ENCODE peak calls at places on chromosomes 12 and 14, in seven cellular contexts. One of them, this sample, is unnamed.

GRCh38 chr14:70759398-70759797 is 49.9 kb downstream of the MAP3K9 start:
- DNase-seq in ovary: no peak
- DNase-seq in GM23338: no peak
- DNase-seq in stomach: no peak
- DNase-seq in osteoblast: no peak
- DNase-seq in psoas muscle: no peak
- DNase-seq in left ventricle myocardium inferior: no peak
- DNase-seq in this sample: no peak

GRCh38 chr12:115341442-115341841 is 657.5 kb upstream of the TBX3 start:
- DNase-seq in stomach: peak; percentile 36
- DNase-seq in GM23338: no peak
- DNase-seq in ovary: peak; percentile 74
- DNase-seq in left ventricle myocardium inferior: peak; percentile 53
- DNase-seq in psoas muscle: peak; percentile 79
- DNase-seq in osteoblast: peak; percentile 89
- DNase-seq in this sample: no peak

GRCh38 chr12:55926738-55927587 is 731 bp downstream of the PYM1 start:
- DNase-seq in GM23338: peak; percentile 96
- DNase-seq in stomach: peak; percentile 90
- DNase-seq in psoas muscle: peak; percentile 92
- DNase-seq in left ventricle myocardium inferior: peak; percentile 87
- DNase-seq in osteoblast: peak; percentile 98
- DNase-seq in ovary: peak; percentile 84
- DNase-seq in this sample: peak; percentile 94

GRCh38 chr12:3551386-3551785 is 60.4 kb downstream of the PRMT8 start:
- DNase-seq in osteoblast: no peak
- DNase-seq in ovary: peak; percentile 92
- DNase-seq in GM23338: no peak
- DNase-seq in left ventricle myocardium inferior: peak; percentile 72
- DNase-seq in stomach: no peak
- DNase-seq in psoas muscle: no peak
- DNase-seq in this sample: no peak

GRCh38 chr12:93776581-93777018 is 99.4 kb downstream of the CRADD start:
- DNase-seq in psoas muscle: no peak
- DNase-seq in GM23338: no peak
- DNase-seq in ovary: no peak
- DNase-seq in left ventricle myocardium inferior: no peak
- DNase-seq in stomach: no peak
- DNase-seq in osteoblast: peak; percentile 54
- DNase-seq in this sample: no peak

GRCh38 chr12:44285321-44285720 is 449.4 kb downstream of the TMEM117 start:
- DNase-seq in osteoblast: no peak
- DNase-seq in GM23338: no peak
- DNase-seq in psoas muscle: no peak
- DNase-seq in ovary: no peak
- DNase-seq in left ventricle myocardium inferior: no peak
- DNase-seq in stomach: no peak
- DNase-seq in this sample: no peak

GRCh38 chr14:68546839-68547238 is 246.0 kb downstream of the ZFP36L1 start:
- DNase-seq in ovary: no peak
- DNase-seq in left ventricle myocardium inferior: no peak
- DNase-seq in stomach: no peak
- DNase-seq in psoas muscle: peak; percentile 66
- DNase-seq in GM23338: no peak
- DNase-seq in osteoblast: no peak
- DNase-seq in this sample: no peak

GRCh38 chr12:87074801-87075200 is 818.6 kb upstream of the MGAT4C start:
- DNase-seq in GM23338: no peak
- DNase-seq in ovary: no peak
- DNase-seq in left ventricle myocardium inferior: no peak
- DNase-seq in psoas muscle: no peak
- DNase-seq in stomach: no peak
- DNase-seq in osteoblast: no peak
- DNase-seq in this sample: no peak

GRCh38 chr12:95877622-95878021 is 18.9 kb downstream of the SNRPF start:
- DNase-seq in GM23338: no peak
- DNase-seq in osteoblast: no peak
- DNase-seq in psoas muscle: no peak
- DNase-seq in stomach: no peak
- DNase-seq in ovary: no peak
- DNase-seq in left ventricle myocardium inferior: no peak
- DNase-seq in this sample: no peak

GRCh38 chr14:52949711-52950409 is 990 bp downstream of the FERMT2 start:
- DNase-seq in osteoblast: peak; percentile 92
- DNase-seq in ovary: no peak
- DNase-seq in psoas muscle: no peak
- DNase-seq in left ventricle myocardium inferior: no peak
- DNase-seq in stomach: no peak
- DNase-seq in GM23338: no peak
- DNase-seq in this sample: peak; percentile 42

GRCh38 chr14:69285661-69286255 is 25.8 kb downstream of the GALNT16 start:
- DNase-seq in left ventricle myocardium inferior: no peak
- DNase-seq in ovary: no peak
- DNase-seq in stomach: no peak
- DNase-seq in osteoblast: no peak
- DNase-seq in GM23338: no peak
- DNase-seq in psoas muscle: no peak
- DNase-seq in this sample: no peak

GRCh38 chr14:77268989-77269595 is 1.9 kb downstream of the NGB start:
- DNase-seq in left ventricle myocardium inferior: no peak
- DNase-seq in psoas muscle: no peak
- DNase-seq in stomach: no peak
- DNase-seq in ovary: no peak
- DNase-seq in osteoblast: peak; percentile 83
- DNase-seq in GM23338: peak; percentile 47
- DNase-seq in this sample: no peak

GRCh38 chr12:81077686-81078441 is at the start of gene ACSS3:
- DNase-seq in osteoblast: peak; percentile 53
- DNase-seq in left ventricle myocardium inferior: peak; percentile 75
- DNase-seq in psoas muscle: peak; percentile 76
- DNase-seq in stomach: peak; percentile 26
- DNase-seq in ovary: peak; percentile 64
- DNase-seq in GM23338: peak; percentile 95
- DNase-seq in this sample: peak; percentile 75

GRCh38 chr12:49587174-49587908 is 18.1 kb downstream of the FAM186B start:
- DNase-seq in osteoblast: no peak
- DNase-seq in left ventricle myocardium inferior: no peak
- DNase-seq in GM23338: peak; percentile 38
- DNase-seq in ovary: no peak
- DNase-seq in psoas muscle: no peak
- DNase-seq in stomach: no peak
- DNase-seq in this sample: no peak

GRCh38 chr12:124392271-124392990 is 97.5 kb downstream of the RFLNA start:
- DNase-seq in osteoblast: peak; percentile 93
- DNase-seq in ovary: no peak
- DNase-seq in stomach: no peak
- DNase-seq in psoas muscle: peak; percentile 87
- DNase-seq in left ventricle myocardium inferior: no peak
- DNase-seq in GM23338: peak; percentile 75
- DNase-seq in this sample: peak; percentile 63

GRCh38 chr12:106582661-106583577 is at the start of gene RFX4:
- DNase-seq in osteoblast: peak; percentile 82
- DNase-seq in ovary: no peak
- DNase-seq in stomach: no peak
- DNase-seq in GM23338: peak; percentile 90
- DNase-seq in psoas muscle: no peak
- DNase-seq in left ventricle myocardium inferior: no peak
- DNase-seq in this sample: no peak

GRCh38 chr12:106585237-106585834 is 2.5 kb downstream of the RFX4 start:
- DNase-seq in osteoblast: peak; percentile 27
- DNase-seq in left ventricle myocardium inferior: no peak
- DNase-seq in ovary: no peak
- DNase-seq in psoas muscle: no peak
- DNase-seq in stomach: no peak
- DNase-seq in GM23338: peak; percentile 68
- DNase-seq in this sample: no peak

GRCh38 chr12:106582264-106582591 is 576 bp upstream of the RFX4 start:
- DNase-seq in psoas muscle: no peak
- DNase-seq in stomach: no peak
- DNase-seq in GM23338: no peak
- DNase-seq in ovary: no peak
- DNase-seq in osteoblast: no peak
- DNase-seq in left ventricle myocardium inferior: no peak
- DNase-seq in this sample: no peak

GRCh38 chr12:106584104-106585064 is 1.6 kb downstream of the RFX4 start:
- DNase-seq in stomach: no peak
- DNase-seq in left ventricle myocardium inferior: no peak
- DNase-seq in osteoblast: peak; percentile 83
- DNase-seq in ovary: no peak
- DNase-seq in GM23338: peak; percentile 55
- DNase-seq in psoas muscle: no peak
- DNase-seq in this sample: no peak

GRCh38 chr12:106583578-106584103 is 837 bp downstream of the RFX4 start:
- DNase-seq in left ventricle myocardium inferior: no peak
- DNase-seq in ovary: no peak
- DNase-seq in stomach: no peak
- DNase-seq in osteoblast: peak; percentile 81
- DNase-seq in psoas muscle: no peak
- DNase-seq in GM23338: peak; percentile 56
- DNase-seq in this sample: peak; percentile 76
- H3K27me3 ChIP-seq in left ventricle myocardium inferior: peaks cover 100% of the 10 kb centered on the region
- H3K27me3 ChIP-seq in ovary: peaks cover 7% of the 10 kb centered on the region
- H3K27me3 ChIP-seq in stomach: peaks cover 100% of the 10 kb centered on the region
- H3K27me3 ChIP-seq in osteoblast: peaks cover 83% of the 10 kb centered on the region
- H3K27me3 ChIP-seq in psoas muscle: peaks cover 91% of the 10 kb centered on the region
- H3K27me3 ChIP-seq in GM23338: peaks cover 84% of the 10 kb centered on the region
- H3K27me3 ChIP-seq in this sample: peaks cover 95% of the 10 kb centered on the region

GRCh38 chr14:72521968-72522741 is 371.7 kb downstream of the DPF3 start:
- DNase-seq in GM23338: no peak
- DNase-seq in psoas muscle: no peak
- DNase-seq in osteoblast: no peak
- DNase-seq in left ventricle myocardium inferior: no peak
- DNase-seq in stomach: no peak
- DNase-seq in ovary: no peak
- DNase-seq in this sample: no peak
- H3K4me1 ChIP-seq in GM23338: no peaks in the 10 kb centered on the region
- H3K4me1 ChIP-seq in psoas muscle: peaks cover under 1% of the 10 kb centered on the region
- H3K4me1 ChIP-seq in osteoblast: peaks cover 9% of the 10 kb centered on the region
- H3K4me1 ChIP-seq in left ventricle myocardium inferior: no peaks in the 10 kb centered on the region
- H3K4me1 ChIP-seq in stomach: no peaks in the 10 kb centered on the region
- H3K4me1 ChIP-seq in ovary: peaks cover 7% of the 10 kb centered on the region
- H3K4me1 ChIP-seq in this sample: peaks cover 7% of the 10 kb centered on the region

GRCh38 chr12:120495723-120496352 is at the start of gene DYNLL1:
- DNase-seq in ovary: peak; percentile 96
- DNase-seq in stomach: peak; percentile 98
- DNase-seq in osteoblast: peak; percentile 98
- DNase-seq in left ventricle myocardium inferior: peak; percentile 97
- DNase-seq in psoas muscle: peak; percentile 98
- DNase-seq in GM23338: peak; percentile 98
- DNase-seq in this sample: peak; percentile 97

GRCh38 chr12:120495189-120495722 is 657 bp upstream of the DYNLL1 start:
- DNase-seq in stomach: no peak
- DNase-seq in psoas muscle: no peak
- DNase-seq in left ventricle myocardium inferior: no peak
- DNase-seq in GM23338: peak; percentile 28
- DNase-seq in ovary: no peak
- DNase-seq in osteoblast: peak; percentile 67
- DNase-seq in this sample: no peak

GRCh38 chr12:120496353-120497340 is 734 bp downstream of the DYNLL1 start:
- DNase-seq in left ventricle myocardium inferior: peak; percentile 70
- DNase-seq in GM23338: peak; percentile 56
- DNase-seq in ovary: peak; percentile 76
- DNase-seq in psoas muscle: peak; percentile 83
- DNase-seq in osteoblast: peak; percentile 86
- DNase-seq in stomach: peak; percentile 59
- DNase-seq in this sample: peak; percentile 85

GRCh38 chr12:120498870-120499515 is 3.1 kb downstream of the DYNLL1 start:
- DNase-seq in ovary: no peak
- DNase-seq in osteoblast: no peak
- DNase-seq in left ventricle myocardium inferior: no peak
- DNase-seq in GM23338: peak; percentile 33
- DNase-seq in psoas muscle: no peak
- DNase-seq in stomach: no peak
- DNase-seq in this sample: no peak

DNA sequence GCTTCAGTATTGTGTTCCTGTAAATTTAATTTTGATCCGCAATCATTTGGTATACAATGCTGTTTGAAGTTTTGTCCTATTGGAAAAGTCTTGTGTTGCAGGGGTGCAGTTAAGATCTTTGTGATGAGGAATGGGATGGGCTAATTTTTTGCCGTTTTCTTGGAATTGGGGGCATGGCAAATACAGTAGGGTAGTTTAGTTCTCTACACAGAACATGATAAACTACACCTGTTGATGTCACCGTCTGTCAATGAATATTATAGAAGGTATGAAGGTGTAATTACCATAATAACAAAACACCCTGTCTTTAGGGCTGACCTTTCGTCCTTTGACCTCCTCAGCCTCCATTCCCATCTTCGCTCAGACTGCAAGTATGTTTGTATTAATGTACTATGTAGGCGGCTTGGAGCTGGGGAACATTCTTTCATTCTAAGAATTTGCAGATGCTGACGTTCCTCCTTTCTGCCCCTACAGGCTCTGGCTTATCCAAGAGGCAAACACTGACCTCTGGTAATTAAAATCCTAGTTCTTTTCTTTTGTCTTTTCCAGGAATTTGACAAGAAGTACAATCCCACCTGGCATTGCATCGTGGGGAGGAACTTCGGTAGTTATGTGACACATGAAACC is 1.7 kb downstream of the DYNLL1 start:
- DNase-seq in ovary: no peak
- DNase-seq in osteoblast: peak; percentile 45
- DNase-seq in psoas muscle: no peak
- DNase-seq in left ventricle myocardium inferior: no peak
- DNase-seq in GM23338: no peak
- DNase-seq in stomach: no peak
- DNase-seq in this sample: no peak
- H3K4me3 ChIP-seq in ovary: peak overlapping the region; percentile 97
- H3K4me3 ChIP-seq in osteoblast: peak overlapping the region; percentile 91
- H3K4me3 ChIP-seq in psoas muscle: peak overlapping the region; percentile 99
- H3K4me3 ChIP-seq in left ventricle myocardium inferior: peak overlapping the region; percentile 99
- H3K4me3 ChIP-seq in GM23338: peak overlapping the region; percentile 98
- H3K4me3 ChIP-seq in stomach: peak overlapping the region; percentile 98
- H3K4me3 ChIP-seq in this sample: peak overlapping the region; percentile 99

DNA sequence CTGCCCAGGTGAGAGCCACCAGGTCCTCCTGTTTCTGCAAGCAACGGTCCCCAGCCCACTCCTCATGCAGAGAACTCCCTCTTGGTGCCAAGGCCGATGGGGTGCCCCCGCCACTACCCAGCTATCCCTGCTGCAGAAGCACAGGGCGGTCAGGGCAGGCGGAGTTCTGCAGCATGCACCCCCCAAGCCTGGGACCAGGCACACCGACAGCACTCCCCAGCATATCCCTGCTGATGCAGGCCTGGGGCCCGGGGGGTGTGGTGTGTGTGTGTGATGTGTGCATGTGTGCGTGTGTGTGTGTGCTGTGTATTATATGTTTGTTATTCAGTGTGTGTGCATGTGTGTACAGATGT is 27.7 kb upstream of the FZD10 start:
- DNase-seq in ovary: no peak
- DNase-seq in psoas muscle: peak; percentile 39
- DNase-seq in osteoblast: no peak
- DNase-seq in GM23338: no peak
- DNase-seq in stomach: no peak
- DNase-seq in left ventricle myocardium inferior: no peak
- DNase-seq in this sample: no peak
- H3K27me3 ChIP-seq in ovary: no peaks in the 10 kb centered on the region
- H3K27me3 ChIP-seq in psoas muscle: peaks cover 4% of the 10 kb centered on the region
- H3K27me3 ChIP-seq in osteoblast: no peaks in the 10 kb centered on the region
- H3K27me3 ChIP-seq in GM23338: peaks cover 7% of the 10 kb centered on the region
- H3K27me3 ChIP-seq in stomach: peaks cover 62% of the 10 kb centered on the region
- H3K27me3 ChIP-seq in left ventricle myocardium inferior: peaks cover 82% of the 10 kb centered on the region
- H3K27me3 ChIP-seq in this sample: no peaks in the 10 kb centered on the region

GRCh38 chr12:46386877-46387629 is 14.5 kb upstream of the SLC38A2 start:
- DNase-seq in osteoblast: no peak
- DNase-seq in stomach: no peak
- DNase-seq in GM23338: peak; percentile 67
- DNase-seq in psoas muscle: no peak
- DNase-seq in ovary: no peak
- DNase-seq in left ventricle myocardium inferior: peak; percentile 48
- DNase-seq in this sample: peak; percentile 64
- H3K4me1 ChIP-seq in osteoblast: peaks cover 86% of the 10 kb centered on the region
- H3K4me1 ChIP-seq in stomach: peaks cover 36% of the 10 kb centered on the region
- H3K4me1 ChIP-seq in GM23338: peaks cover 76% of the 10 kb centered on the region
- H3K4me1 ChIP-seq in psoas muscle: peaks cover 48% of the 10 kb centered on the region
- H3K4me1 ChIP-seq in ovary: peaks cover 17% of the 10 kb centered on the region
- H3K4me1 ChIP-seq in left ventricle myocardium inferior: peaks cover 62% of the 10 kb centered on the region
- H3K4me1 ChIP-seq in this sample: peaks cover 66% of the 10 kb centered on the region

This sample was measured in left lung.